ENCODE peak calls at places on chromosomes 2 and 18, in seven cellular contexts. One of them, this sample, is unnamed. For H3K4me1, the result is how much of the 10 kb centered on the place peaks cover.

GRCh38 chr2:27495840-27496356 is 741 bp upstream of the GCKR start:
- DNase-seq in psoas muscle: no peak
- DNase-seq in adipocyte: no peak
- DNase-seq in breast epithelium: no peak
- DNase-seq in IMR-90: no peak
- DNase-seq in right lobe of liver: no peak
- DNase-seq in fibroblast of lung: no peak
- DNase-seq in this sample: no peak

GRCh38 chr2:68716948-68717661 is 17.5 kb upstream of the ARHGAP25 start:
- DNase-seq in IMR-90: no peak
- DNase-seq in psoas muscle: no peak
- DNase-seq in fibroblast of lung: no peak
- DNase-seq in breast epithelium: no peak
- DNase-seq in adipocyte: no peak
- DNase-seq in right lobe of liver: no peak
- DNase-seq in this sample: no peak

GRCh38 chr2:70121627-70122372 is 34.5 kb downstream of the PCBP1 start:
- DNase-seq in IMR-90: no peak
- DNase-seq in fibroblast of lung: no peak
- DNase-seq in breast epithelium: no peak
- DNase-seq in right lobe of liver: no peak
- DNase-seq in adipocyte: no peak
- DNase-seq in psoas muscle: no peak
- DNase-seq in this sample: no peak

GRCh38 chr18:58026395-58026794 is 17.6 kb upstream of the NEDD4L start:
- DNase-seq in psoas muscle: no peak
- DNase-seq in breast epithelium: no peak
- DNase-seq in fibroblast of lung: no peak
- DNase-seq in right lobe of liver: no peak
- DNase-seq in adipocyte: no peak
- DNase-seq in IMR-90: peak
- DNase-seq in this sample: no peak

GRCh38 chr2:171763602-171764001 is 76.3 kb downstream of the DYNC1I2 start:
- DNase-seq in breast epithelium: no peak
- DNase-seq in IMR-90: no peak
- DNase-seq in fibroblast of lung: peak
- DNase-seq in adipocyte: no peak
- DNase-seq in right lobe of liver: no peak
- DNase-seq in psoas muscle: no peak
- DNase-seq in this sample: no peak

GRCh38 chr2:7146151-7146550 is 228.9 kb downstream of the RNF144A start:
- DNase-seq in IMR-90: no peak
- DNase-seq in breast epithelium: no peak
- DNase-seq in psoas muscle: no peak
- DNase-seq in fibroblast of lung: no peak
- DNase-seq in right lobe of liver: no peak
- DNase-seq in adipocyte: no peak
- DNase-seq in this sample: no peak

GRCh38 chr2:221322741-221323140 is 249.4 kb downstream of the EPHA4 start:
- DNase-seq in fibroblast of lung: no peak
- DNase-seq in adipocyte: no peak
- DNase-seq in breast epithelium: no peak
- DNase-seq in right lobe of liver: no peak
- DNase-seq in psoas muscle: no peak
- DNase-seq in IMR-90: no peak
- DNase-seq in this sample: no peak

GRCh38 chr2:123993728-123994323 is 31.3 kb upstream of the CNTNAP5 start:
- DNase-seq in breast epithelium: no peak
- DNase-seq in psoas muscle: peak
- DNase-seq in adipocyte: peak
- DNase-seq in IMR-90: no peak
- DNase-seq in fibroblast of lung: no peak
- DNase-seq in right lobe of liver: no peak
- DNase-seq in this sample: peak

DNA sequence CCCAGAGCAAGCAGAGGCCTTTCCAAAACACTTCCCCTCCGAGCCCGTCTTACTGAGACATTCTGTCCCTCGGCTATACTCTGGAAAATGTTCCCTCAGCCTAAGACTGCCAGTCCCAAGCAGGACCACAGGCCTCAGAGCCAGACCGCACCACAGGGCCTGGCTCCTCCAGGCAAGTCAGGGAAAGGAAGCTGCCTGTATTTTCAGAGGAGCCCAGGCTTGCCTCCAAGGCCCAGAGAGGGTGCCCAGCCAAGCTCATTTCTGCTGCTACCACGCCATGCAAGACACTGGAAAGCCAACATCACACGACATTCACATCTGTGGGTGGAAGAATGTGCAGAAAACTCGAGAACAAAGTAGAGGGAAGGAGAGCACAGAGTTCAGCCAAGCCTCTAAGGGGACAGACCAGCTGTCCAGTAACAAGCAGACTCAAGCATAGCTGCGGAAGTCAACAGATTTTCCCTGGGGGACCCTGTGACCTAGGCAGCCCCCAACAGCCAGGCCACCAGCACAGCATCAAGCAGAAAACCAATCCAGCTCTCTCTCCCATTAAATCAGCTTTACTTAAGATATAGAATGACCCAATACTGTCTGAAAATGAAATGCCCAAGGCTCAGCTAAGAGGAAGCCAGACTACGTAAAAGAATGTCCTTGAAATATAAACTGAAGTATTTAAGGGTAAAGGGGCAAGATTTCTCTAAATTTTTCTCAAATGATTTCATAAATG is 123.9 kb downstream of the ZFP36L2 start:
- DNase-seq in fibroblast of lung: peak
- DNase-seq in right lobe of liver: no peak
- DNase-seq in adipocyte: peak
- DNase-seq in breast epithelium: peak
- DNase-seq in IMR-90: peak
- DNase-seq in psoas muscle: peak
- DNase-seq in this sample: no peak
- H3K4me1 ChIP-seq in fibroblast of lung: under half
- H3K4me1 ChIP-seq in right lobe of liver: under half
- H3K4me1 ChIP-seq in adipocyte: under half
- H3K4me1 ChIP-seq in breast epithelium: under half
- H3K4me1 ChIP-seq in IMR-90: under half
- H3K4me1 ChIP-seq in psoas muscle: under half
- H3K4me1 ChIP-seq in this sample: under half

DNA sequence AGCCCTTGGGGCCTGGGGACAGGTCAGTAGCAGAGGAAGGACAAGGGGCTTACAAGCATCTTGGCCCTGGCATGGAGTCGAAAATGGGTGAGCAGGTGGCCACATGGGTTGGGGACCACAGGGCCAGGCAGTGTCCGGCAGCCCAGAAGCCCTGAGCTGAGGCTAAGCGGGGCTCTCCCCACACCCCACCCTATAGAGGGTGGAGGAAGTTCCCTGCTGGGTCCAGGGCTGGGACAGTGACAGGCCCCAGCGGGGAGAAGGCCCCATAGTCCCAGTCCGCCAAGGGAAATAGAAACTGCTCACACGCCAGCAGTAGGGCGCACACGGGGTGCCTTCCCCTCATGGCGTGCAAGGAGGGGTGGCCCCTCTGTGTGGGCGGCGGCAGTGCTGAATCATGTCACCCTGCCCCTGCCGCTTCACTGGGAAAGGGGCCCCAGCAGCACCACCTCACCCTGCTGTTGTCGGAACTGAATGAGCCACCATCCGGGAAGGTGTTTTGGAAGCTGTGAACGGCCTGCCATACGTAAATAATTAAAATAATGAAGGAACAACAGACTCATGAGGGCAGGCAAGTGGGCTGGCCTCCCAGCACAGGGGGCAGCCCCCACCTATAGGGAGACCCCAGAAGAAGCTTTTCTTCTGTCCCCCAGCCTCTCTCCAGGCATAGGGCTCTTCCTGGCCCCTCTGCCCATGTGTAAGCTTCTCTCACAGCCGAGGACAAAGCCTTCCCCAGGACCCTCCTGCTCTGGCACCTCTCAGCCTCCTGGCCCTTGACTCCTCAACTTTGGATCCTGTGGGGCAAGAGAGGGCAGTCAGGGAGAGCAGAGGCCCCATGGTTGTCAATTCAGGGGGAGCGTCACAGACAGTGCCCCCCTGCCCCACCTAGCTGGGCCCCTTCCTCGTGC is 12.7 kb upstream of the DUSP2 start:
- DNase-seq in IMR-90: no peak
- DNase-seq in adipocyte: no peak
- DNase-seq in right lobe of liver: peak
- DNase-seq in fibroblast of lung: peak
- DNase-seq in breast epithelium: no peak
- DNase-seq in psoas muscle: no peak
- DNase-seq in this sample: no peak
- H3K4me1 ChIP-seq in IMR-90: under half
- H3K4me1 ChIP-seq in adipocyte: under half
- H3K4me1 ChIP-seq in right lobe of liver: under half
- H3K4me1 ChIP-seq in fibroblast of lung: under half
- H3K4me1 ChIP-seq in breast epithelium: under half
- H3K4me1 ChIP-seq in psoas muscle: under half
- H3K4me1 ChIP-seq in this sample: under half

GRCh38 chr2:151758744-151759143 is 24.5 kb upstream of the NEB start:
- DNase-seq in IMR-90: no peak
- DNase-seq in adipocyte: no peak
- DNase-seq in psoas muscle: no peak
- DNase-seq in right lobe of liver: no peak
- DNase-seq in breast epithelium: no peak
- DNase-seq in fibroblast of lung: no peak
- DNase-seq in this sample: no peak
- H3K4me1 ChIP-seq in IMR-90: under half
- H3K4me1 ChIP-seq in adipocyte: under half
- H3K4me1 ChIP-seq in psoas muscle: under half
- H3K4me1 ChIP-seq in right lobe of liver: under half
- H3K4me1 ChIP-seq in breast epithelium: under half
- H3K4me1 ChIP-seq in fibroblast of lung: under half
- H3K4me1 ChIP-seq in this sample: under half

GRCh38 chr2:174680221-174680620 is 82.6 kb upstream of the WIPF1 start:
- DNase-seq in IMR-90: no peak
- DNase-seq in adipocyte: no peak
- DNase-seq in fibroblast of lung: no peak
- DNase-seq in right lobe of liver: no peak
- DNase-seq in psoas muscle: no peak
- DNase-seq in breast epithelium: no peak
- DNase-seq in this sample: no peak

GRCh38 chr2:174683392-174683759 is 80.9 kb downstream of the CHRNA1 start:
- DNase-seq in right lobe of liver: no peak
- DNase-seq in psoas muscle: no peak
- DNase-seq in fibroblast of lung: peak
- DNase-seq in breast epithelium: no peak
- DNase-seq in adipocyte: peak
- DNase-seq in IMR-90: peak
- DNase-seq in this sample: no peak

GRCh38 chr2:174682578-174683391 is 81.5 kb downstream of the CHRNA1 start:
- DNase-seq in adipocyte: peak
- DNase-seq in right lobe of liver: peak
- DNase-seq in IMR-90: peak
- DNase-seq in fibroblast of lung: peak
- DNase-seq in breast epithelium: no peak
- DNase-seq in psoas muscle: peak
- DNase-seq in this sample: no peak

GRCh38 chr2:174681983-174682577 is 82.2 kb downstream of the CHRNA1 start:
- DNase-seq in psoas muscle: peak
- DNase-seq in adipocyte: peak
- DNase-seq in fibroblast of lung: peak
- DNase-seq in IMR-90: no peak
- DNase-seq in breast epithelium: no peak
- DNase-seq in right lobe of liver: peak
- DNase-seq in this sample: no peak

DNA sequence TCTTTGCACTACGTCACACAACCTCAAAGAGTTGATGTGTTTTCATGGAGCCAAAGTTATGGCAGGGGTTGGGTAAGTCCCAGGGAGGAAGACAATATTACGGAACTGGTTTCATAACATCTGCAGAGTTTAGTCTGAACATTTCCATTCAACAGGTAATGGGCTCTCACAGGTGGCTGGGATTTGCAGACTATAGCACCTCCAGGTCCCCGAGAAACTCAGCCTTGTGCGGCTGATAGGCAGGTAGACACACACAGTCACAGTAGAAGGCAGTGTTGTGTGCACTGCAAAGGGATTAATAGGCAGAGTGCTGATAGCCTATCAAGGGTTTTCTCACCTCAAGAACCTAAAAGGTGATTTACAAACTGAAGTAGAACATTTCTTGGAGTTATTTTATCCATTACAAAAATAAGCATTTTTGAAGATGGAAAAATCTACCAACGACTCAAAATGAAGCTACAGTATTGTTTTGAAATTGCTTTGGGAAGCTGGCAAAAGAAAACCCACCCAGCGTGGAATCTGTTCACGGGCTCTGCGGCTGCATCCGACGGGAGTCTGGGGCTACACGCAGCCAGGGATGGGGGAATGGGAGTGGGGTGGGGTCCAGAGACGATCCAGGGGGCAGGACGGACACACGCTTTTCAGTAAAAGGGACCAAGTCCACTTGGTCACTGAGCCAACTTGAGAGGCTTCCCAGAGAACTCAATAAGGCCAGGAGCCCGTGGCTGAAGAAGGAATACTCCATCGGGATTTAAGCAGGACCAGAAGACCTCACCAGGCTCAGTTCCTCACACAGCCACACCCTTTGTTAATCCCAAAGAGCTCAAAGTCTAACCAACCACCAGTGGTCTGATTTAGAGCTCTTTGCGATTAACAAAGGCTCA is 82.9 kb downstream of the CHRNA1 start:
- DNase-seq in adipocyte: peak
- DNase-seq in IMR-90: peak
- DNase-seq in right lobe of liver: no peak
- DNase-seq in breast epithelium: no peak
- DNase-seq in fibroblast of lung: peak
- DNase-seq in psoas muscle: no peak
- DNase-seq in this sample: no peak
- H3K4me1 ChIP-seq in adipocyte: under half
- H3K4me1 ChIP-seq in IMR-90: under half
- H3K4me1 ChIP-seq in right lobe of liver: under half
- H3K4me1 ChIP-seq in breast epithelium: under half
- H3K4me1 ChIP-seq in fibroblast of lung: under half
- H3K4me1 ChIP-seq in psoas muscle: under half
- H3K4me1 ChIP-seq in this sample: under half

This sample was measured in foreskin keratinocyte.